ENCODE peak calls at places on chromosomes 12 and 14, in four cellular contexts. T, J, G and Y are unnamed samples.

GRCh38 chr14:101005447-101005846 is 101.9 kb upstream of the RTL1 start:
- DNase-seq in T (no peak), G (no peak), J (no peak), Y (no peak)

GRCh38 chr14:64496764-64497163 is 6.9 kb downstream of the ZBTB25 start:
- DNase-seq in T (no peak), G (no peak), J (no peak), Y (no peak)

GRCh38 chr14:92780444-92780843 is 13.7 kb upstream of the GOLGA5 start:
- DNase-seq in J (no peak), T (no peak), G (no peak), Y (no peak)

GRCh38 chr14:21109377-21110260 is 8.8 kb downstream of the TMEM253 start:
- DNase-seq in G (no peak), T (no peak), J (no peak), Y (peak; percentile 47)

GRCh38 chr12:89542912-89543592 is 17.2 kb upstream of the POC1B start:
- DNase-seq in G (peak; percentile 79), J (no peak), T (peak; percentile 79), Y (peak; percentile 88)

GRCh38 chr12:48580831-48581230 is 11.0 kb upstream of the LALBA start:
- DNase-seq in G (no peak), J (no peak), T (no peak), Y (no peak)

GRCh38 chr12:121697093-121697698 is 15.4 kb upstream of the TMEM120B start:
- DNase-seq in G (peak; percentile 77), T (no peak), J (no peak), Y (peak; percentile 72)

GRCh38 chr14:102493585-102493984 is 16.0 kb downstream of the ANKRD9 start:
- DNase-seq in J (peak; percentile 61), G (no peak), T (no peak), Y (no peak)

GRCh38 chr14:68628605-68629310 is 164.1 kb downstream of the ZFP36L1 start:
- DNase-seq in T (no peak), J (no peak), G (no peak), Y (no peak)

GRCh38 chr14:97267509-97267908 is 470.3 kb downstream of the VRK1 start:
- DNase-seq in T (no peak), G (no peak), J (no peak), Y (no peak)

GRCh38 chr14:100375273-100375962 is 52.3 kb downstream of the SLC25A47 start:
- DNase-seq in T (no peak), J (peak; percentile 85), G (peak; percentile 63), Y (peak; percentile 77)

GRCh38 chr12:91023326-91024004 is 18.7 kb upstream of the EPYC start:
- DNase-seq in G (no peak), J (no peak), T (no peak), Y (no peak)

GRCh38 chr14:25003537-25003936 is 46.4 kb downstream of the STXBP6 start:
- DNase-seq in J (no peak), G (no peak), T (no peak), Y (peak; percentile 70)

GRCh38 chr14:63504628-63505027 is 38.5 kb downstream of the PPP2R5E start:
- DNase-seq in G (no peak), J (no peak), T (no peak), Y (no peak)

GRCh38 chr14:94373708-94374107 is 14.7 kb downstream of the SERPINA1 start:
- DNase-seq in G (no peak), T (no peak), J (no peak), Y (no peak)

GRCh38 chr12:7171854-7172253 is 17.6 kb upstream of the PEX5 start:
- DNase-seq in T (no peak), G (peak; percentile 32), J (no peak), Y (no peak)
- H3K27ac ChIP-seq in T (no peak overlapping the region), G (no peak overlapping the region), J (no peak overlapping the region), Y (no peak overlapping the region)

DNA sequence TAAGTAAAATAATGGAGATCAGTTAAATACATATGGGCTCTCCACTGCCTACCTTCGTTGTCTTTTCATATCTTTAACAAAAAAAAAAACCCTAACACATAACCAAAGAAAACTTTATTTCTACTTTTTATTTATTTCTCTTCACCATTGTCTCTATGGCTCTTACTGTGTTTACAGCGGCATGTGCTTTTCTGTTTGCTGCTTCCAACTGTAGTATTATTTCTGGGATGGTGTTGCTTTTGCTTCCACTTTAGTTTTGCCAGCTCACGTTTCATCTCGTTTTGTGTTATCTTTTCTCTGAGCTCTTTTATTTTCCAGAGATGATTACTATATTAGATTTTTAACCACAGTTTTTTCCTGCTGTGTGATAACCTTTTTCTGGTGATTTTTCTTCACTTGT is 46.1 kb downstream of the KTN1 start:
- DNase-seq in J (no peak), G (no peak), T (no peak), Y (no peak)
- TF ChIP-seq CTCF in J (no peak), G (no peak), T (no peak), Y (no peak)

GRCh38 chr12:96522283-96522682 is 32.9 kb downstream of the CFAP54 start:
- DNase-seq in G (no peak), J (no peak), T (no peak), Y (no peak)
- H3K27ac ChIP-seq in G (no peak overlapping the region), J (no peak overlapping the region), T (no peak overlapping the region), Y (no peak overlapping the region)

GRCh38 chr12:26113853-26114719 is 10.8 kb downstream of the BHLHE41 start:
- DNase-seq in J (peak; percentile 97), G (no peak), T (peak; percentile 88), Y (peak; percentile 88)
- TF ChIP-seq CTCF in J (peak; percentile 18), G (no peak), T (peak; percentile 30), Y (no peak)

GRCh38 chr12:125128380-125128779 is 63.1 kb downstream of the AACS start:
- DNase-seq in G (no peak), T (no peak), J (no peak), Y (no peak)
- H3K27ac ChIP-seq in G (no peak overlapping the region), T (no peak overlapping the region), J (no peak overlapping the region), Y (no peak overlapping the region)

GRCh38 chr12:3456809-3457208 is 34.2 kb upstream of the PRMT8 start:
- DNase-seq in G (no peak), T (peak; percentile 72), J (peak; percentile 46), Y (no peak)
- TF ChIP-seq CTCF in G (peak; percentile 30), T (peak; percentile 79), J (no peak), Y (peak; percentile 25)